ENCODE peak calls at places on chromosomes 11 and 22, in eight cellular contexts. G is Panc1, S is A549, O is SK-N-SH, H is HCT116, Z is GM23338, N is K562, W is HepG2. C is an unnamed sample.

GRCh38 chr11:97751405-97751804 is 1269.3 kb upstream of the CNTN5 start:
- DNase-seq in H (no peak), W (no peak), S (no peak), O (no peak), Z (no peak), N (no peak), G (no peak), C (no peak)

GRCh38 chr11:45021692-45022130 is 71.0 kb upstream of the TP53I11 start:
- DNase-seq in O (peak), W (no peak), G (no peak), Z (peak), H (no peak), S (no peak), N (no peak), C (no peak)

GRCh38 chr11:86179646-86180064 is 64.9 kb upstream of the EED start:
- DNase-seq in S (no peak), W (peak), H (no peak), G (no peak), O (no peak), Z (no peak), N (no peak), C (no peak)

GRCh38 chr22:17896552-17896951 is 122.3 kb upstream of the BID start:
- DNase-seq in H (no peak), S (peak), Z (peak), N (no peak), G (no peak), O (peak), W (no peak), C (no peak)

GRCh38 chr11:36564376-36565032 is 3.3 kb upstream of the RAG1 start:
- DNase-seq in Z (peak), H (peak), W (peak), G (peak), O (peak), S (peak), N (peak), C (no peak)

GRCh38 chr11:66313321-66314185 is 3.3 kb downstream of the CD248 start:
- DNase-seq in G (no peak), O (peak), S (no peak), N (no peak), H (no peak), Z (peak), W (peak), C (no peak)

GRCh38 chr11:35235944-35236666 is 97.1 kb downstream of the CD44 start:
- DNase-seq in G (no peak), S (peak), O (no peak), H (peak), N (no peak), Z (no peak), W (no peak), C (no peak)

GRCh38 chr22:41912338-41913039 is 2.4 kb downstream of the SHISA8 start:
- DNase-seq in W (no peak), G (no peak), H (no peak), O (no peak), S (no peak), Z (no peak), N (no peak), C (no peak)

GRCh38 chr11:100942016-100942415 is 187.6 kb downstream of the PGR start:
- DNase-seq in Z (no peak), S (no peak), W (no peak), H (no peak), O (no peak), N (peak), G (no peak), C (no peak)

GRCh38 chr11:126061707-126062678 is 673 bp downstream of the CDON start:
- DNase-seq in N (peak), H (peak), W (peak), O (peak), S (peak), Z (peak), G (peak), C (no peak)

GRCh38 chr22:37267128-37267587 is 15.2 kb upstream of the CYTH4 start:
- DNase-seq in W (no peak), H (no peak), O (peak), Z (peak), S (no peak), N (peak), G (no peak), C (peak)

GRCh38 chr11:46202149-46202548 is 75.3 kb upstream of the CREB3L1 start:
- DNase-seq in S (no peak), H (no peak), N (no peak), W (no peak), O (no peak), Z (peak), G (no peak), C (no peak)

GRCh38 chr22:41445171-41446056 is 1.2 kb downstream of the TOB2 start:
- DNase-seq in H (no peak), W (no peak), Z (peak), S (peak), G (no peak), O (no peak), N (peak), C (no peak)

GRCh38 chr22:25067851-25068421 is 115.4 kb downstream of the KIAA1671 start:
- DNase-seq in G (no peak), S (no peak), W (no peak), O (peak), H (no peak), N (no peak), Z (no peak), C (no peak)

GRCh38 chr11:27934830-27935145 is 173.2 kb downstream of the KIF18A start:
- DNase-seq in H (peak), W (no peak), N (no peak), Z (no peak), S (peak), O (peak), G (no peak), C (no peak)

GRCh38 chr22:44091021-44091721 is 67.1 kb downstream of the PARVB start:
- DNase-seq in O (peak), W (peak), H (peak), N (no peak), Z (peak), S (peak), G (no peak), C (peak)

GRCh38 chr11:130801287-130802146 is 114.8 kb downstream of the SNX19 start:
- DNase-seq in S (no peak), Z (no peak), O (no peak), G (no peak), H (no peak), W (no peak), N (no peak), C (no peak)

GRCh38 chr11:120512727-120513435 is 1.3 kb downstream of the GRIK4 start:
- DNase-seq in W (no peak), O (peak), G (no peak), H (no peak), S (peak), N (no peak), Z (no peak), C (no peak)

GRCh38 chr22:35961480-35961902 is 67.1 kb downstream of the RBFOX2 start:
- DNase-seq in H (no peak), W (no peak), Z (peak), G (no peak), S (peak), O (peak), N (no peak), C (no peak)

GRCh38 chr11:92279056-92279455 is 54.4 kb downstream of the FAT3 start:
- DNase-seq in O (no peak), N (no peak), W (no peak), G (no peak), Z (no peak), S (no peak), H (no peak), C (no peak)

GRCh38 chr11:66136752-66137123 is 66.7 kb downstream of the PACS1 start:
- DNase-seq in Z (no peak), O (no peak), G (no peak), H (no peak), W (peak), N (no peak), S (peak), C (no peak)

GRCh38 chr11:129260750-129261149 is 68.6 kb upstream of the ARHGAP32 start:
- DNase-seq in Z (no peak), S (no peak), O (no peak), G (no peak), W (no peak), H (no peak), N (no peak), C (no peak)

GRCh38 chr11:1025410-1026162 is 10.9 kb downstream of the MUC6 start:
- DNase-seq in S (no peak), W (no peak), N (no peak), O (no peak), G (no peak), H (no peak), Z (no peak), C (no peak)

GRCh38 chr11:122100222-122101080 is 15.6 kb downstream of the BLID start:
- DNase-seq in N (no peak), S (no peak), O (peak), W (no peak), H (no peak), G (no peak), Z (peak), C (no peak)

GRCh38 chr11:73271936-73272679 is at the start of gene P2RY6:
- DNase-seq in S (peak), N (no peak), Z (peak), O (peak), G (no peak), W (peak), H (no peak), C (peak)

GRCh38 chr22:24834845-24835570 is 29.0 kb downstream of the SGSM1 start:
- DNase-seq in N (peak), H (peak), O (peak), S (peak), Z (peak), W (peak), G (no peak), C (no peak)

GRCh38 chr11:86249307-86250098 is 5.0 kb downstream of the EED start:
- DNase-seq in N (no peak), W (no peak), Z (no peak), O (no peak), H (no peak), S (no peak), G (no peak), C (no peak)

GRCh38 chr11:115930276-115930675 is 426.1 kb upstream of the CADM1 start:
- DNase-seq in W (no peak), H (no peak), N (no peak), S (no peak), G (no peak), Z (no peak), O (peak), C (no peak)

GRCh38 chr11:10646005-10646404 is 47.5 kb downstream of the IRAG1 start:
- DNase-seq in W (no peak), H (no peak), O (no peak), S (no peak), Z (no peak), G (no peak), N (no peak), C (no peak)

GRCh38 chr11:30329150-30329940 is 6.4 kb downstream of the ARL14EP start:
- DNase-seq in S (no peak), G (no peak), O (no peak), Z (no peak), N (no peak), H (no peak), W (no peak), C (no peak)

GRCh38 chr11:45180888-45181594 is 34.6 kb downstream of the PRDM11 start:
- DNase-seq in Z (peak), O (peak), H (peak), S (peak), N (peak), G (no peak), W (no peak), C (peak)

GRCh38 chr11:35056391-35057093 is 82.4 kb upstream of the CD44 start:
- DNase-seq in N (no peak), Z (no peak), S (no peak), W (no peak), H (no peak), G (no peak), O (no peak), C (no peak)

DNA sequence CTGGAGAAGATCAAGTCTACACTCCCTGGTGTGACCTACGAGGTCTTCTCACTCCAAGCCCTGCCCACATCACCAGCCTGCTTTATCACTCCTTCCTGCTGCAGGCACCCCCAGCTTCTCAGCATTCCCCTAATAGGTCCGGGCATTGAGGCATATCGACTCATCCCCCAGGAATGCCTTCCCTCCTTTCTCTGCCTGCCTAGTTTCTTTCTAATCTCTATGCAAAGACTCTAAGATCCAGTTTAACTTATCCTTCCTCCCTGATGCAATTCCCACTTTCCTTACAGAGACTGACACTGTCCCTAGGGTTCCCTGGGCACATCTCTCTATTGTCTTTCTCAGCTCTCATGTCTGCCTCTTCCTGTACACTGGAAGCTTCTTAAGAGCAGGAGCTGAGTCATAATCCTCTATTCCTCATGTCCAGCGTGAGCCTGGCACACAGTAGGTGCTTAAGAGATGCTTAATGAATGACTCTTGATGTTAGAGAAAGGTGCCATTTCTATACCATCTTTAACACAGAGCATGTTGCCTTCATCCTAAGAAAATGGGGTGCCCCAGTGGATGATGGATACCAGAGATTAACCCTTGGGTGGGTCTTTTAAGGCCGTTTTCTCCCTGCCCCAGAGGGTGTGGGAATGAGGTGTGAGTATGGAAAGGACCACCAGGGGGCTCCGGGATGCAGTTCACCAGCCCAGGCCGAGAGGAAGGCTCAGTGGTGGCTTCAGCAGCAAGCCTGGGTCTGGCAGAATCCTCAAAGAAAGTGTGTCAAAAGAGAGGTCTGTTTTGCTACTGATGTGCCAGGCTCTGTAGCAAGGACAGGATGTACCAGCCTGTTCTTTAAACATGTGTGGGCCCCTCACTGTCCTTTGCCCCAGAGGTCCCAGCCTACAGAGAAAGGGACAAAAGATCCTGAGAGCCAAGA is 34.7 kb downstream of the PARVA start:
- DNase-seq in G (no peak), S (peak), W (peak), N (peak), Z (peak), O (peak), H (peak), C (peak)
- TF ChIP-seq REST in G (no peak), S (no peak), W (no peak), N (no peak), Z (no peak), O (no peak), H (no peak), C (no peak)

DNA sequence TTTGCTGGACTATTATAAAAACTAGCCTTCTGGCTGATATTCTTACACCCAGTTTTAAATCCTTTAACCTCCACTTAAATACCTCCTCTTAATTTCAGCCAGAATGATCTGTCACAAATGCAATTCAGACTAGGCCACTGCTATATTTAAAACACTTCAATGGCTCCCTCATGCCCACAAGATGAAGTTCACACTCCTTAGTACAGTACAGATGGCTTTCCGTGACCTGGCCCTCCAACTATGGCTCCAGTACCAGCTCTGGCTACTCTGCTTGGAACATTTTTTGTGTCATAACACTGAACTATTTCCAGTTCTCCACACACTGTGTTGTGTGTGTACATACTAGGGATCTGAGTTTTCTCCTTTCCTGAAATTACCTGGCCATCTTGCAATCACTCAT is 353.4 kb downstream of the SOX6 start:
- DNase-seq in S (no peak), H (no peak), Z (no peak), G (no peak), O (no peak), W (no peak), N (no peak), C (no peak)
- TF ChIP-seq REST in S (no peak), H (no peak), Z (no peak), G (no peak), O (no peak), W (no peak), N (no peak), C (no peak)

GRCh38 chr11:61334434-61335354 is 1.7 kb downstream of the TKFC start:
- DNase-seq in N (peak), O (no peak), S (no peak), G (no peak), H (no peak), Z (no peak), W (peak), C (no peak)
- TF ChIP-seq REST in N (no peak), O (no peak), S (no peak), G (no peak), H (no peak), Z (no peak), W (no peak), C (no peak)

DNA sequence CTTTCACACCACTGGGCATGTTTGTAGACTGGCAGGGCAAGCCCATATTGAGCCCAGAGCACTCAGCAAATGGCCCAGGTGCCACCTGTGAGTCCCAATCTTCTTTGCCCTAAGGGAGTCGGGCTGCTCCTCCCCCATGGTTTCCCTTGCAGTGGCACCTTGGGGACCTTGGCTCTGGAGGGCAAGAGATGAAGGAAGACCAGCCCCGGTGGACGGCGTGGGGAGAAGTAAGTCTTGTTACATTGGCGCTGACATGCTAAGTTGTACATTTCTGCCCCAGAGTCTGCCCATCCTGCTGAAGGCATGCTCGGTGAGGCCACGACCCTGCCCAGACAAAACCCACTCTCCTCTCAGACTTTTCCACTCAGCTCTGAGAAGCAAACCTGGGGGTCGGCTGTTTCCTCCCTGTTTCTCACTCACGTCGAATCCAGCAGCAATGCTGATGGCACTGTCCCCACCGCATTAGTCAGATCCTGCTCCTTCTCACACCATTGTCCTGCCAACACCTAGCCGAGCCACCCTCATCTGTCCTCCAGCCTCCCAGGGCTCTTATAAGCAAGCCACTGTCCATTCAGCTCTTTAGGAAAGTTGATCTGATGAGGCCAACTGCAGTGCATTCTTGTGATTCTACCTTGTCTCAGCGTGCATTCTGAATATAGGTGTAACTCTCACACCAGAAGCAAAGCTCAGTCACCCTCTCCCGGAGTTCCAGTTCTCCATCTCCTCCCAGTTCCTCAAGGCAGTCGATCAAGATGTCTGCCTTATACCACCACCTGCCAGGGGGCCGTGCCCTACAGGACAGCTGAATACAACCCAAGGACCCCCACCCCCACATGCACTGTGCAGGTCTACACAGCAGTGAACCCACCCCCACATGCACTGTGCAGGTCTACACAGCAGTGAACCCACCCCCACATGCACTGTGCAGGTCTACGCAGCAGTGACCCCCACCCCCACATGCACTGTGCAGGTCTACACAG is 827.1 kb downstream of the TBC1D22A start:
- DNase-seq in H (no peak), S (no peak), G (no peak), N (no peak), Z (no peak), O (no peak), W (no peak), C (no peak)
- TF ChIP-seq REST in H (no peak), S (no peak), G (no peak), N (no peak), Z (no peak), O (no peak), W (no peak), C (no peak)

GRCh38 chr11:132878111-132878510 is 654.2 kb downstream of the OPCML start:
- DNase-seq in O (no peak), S (no peak), W (no peak), N (no peak), G (no peak), Z (no peak), H (no peak), C (no peak)

GRCh38 chr11:132874638-132875037 is 657.7 kb downstream of the OPCML start:
- DNase-seq in W (no peak), S (peak), N (no peak), Z (no peak), O (no peak), H (no peak), G (no peak), C (no peak)

GRCh38 chr11:132876301-132877071 is 655.8 kb downstream of the OPCML start:
- DNase-seq in S (peak), O (no peak), Z (no peak), W (no peak), H (no peak), G (no peak), N (no peak), C (no peak)

GRCh38 chr11:132866783-132867545 is 665.3 kb downstream of the OPCML start:
- DNase-seq in G (no peak), S (no peak), N (no peak), H (no peak), O (no peak), Z (no peak), W (no peak), C (no peak)

GRCh38 chr11:132872223-132872622 is 660.1 kb downstream of the OPCML start:
- DNase-seq in N (no peak), H (no peak), O (no peak), G (no peak), W (no peak), S (no peak), Z (no peak), C (no peak)
- TF ChIP-seq REST in N (no peak), H (no peak), O (no peak), G (no peak), W (no peak), S (no peak), Z (no peak), C (no peak)

GRCh38 chr11:65014146-65014960 is at the start of gene ARL2:
- DNase-seq in W (peak), H (no peak), S (no peak), O (no peak), N (no peak), Z (no peak), G (no peak), C (peak)
- TF ChIP-seq REST in W (no peak), H (no peak), S (no peak), O (no peak), N (peak), Z (no peak), G (no peak), C (no peak)

GRCh38 chr22:29503811-29504372 is 23.9 kb downstream of the NEFH start:
- DNase-seq in N (peak), S (peak), G (no peak), W (no peak), O (no peak), Z (no peak), H (no peak), C (peak)
- TF ChIP-seq REST in N (no peak), S (no peak), G (no peak), W (no peak), O (no peak), Z (no peak), H (no peak), C (no peak)

C was measured in HL-60.